ENCODE peak calls at places on chromosomes 4 and X, in four cellular contexts. E is heart left ventricle, M is right lobe of liver, N is A549. P is an unnamed sample.
A peak's percentile ranks its signal among the peaks of the same experiment; 100 is the strongest.

GRCh38 chr4:55318135-55318534 is 27.9 kb upstream of the SRD5A3 start:
- DNase-seq in N (no peak), M (no peak), E (no peak), P (no peak)

GRCh38 chr4:17494258-17494657 is 17.6 kb downstream of the QDPR start:
- DNase-seq in N (peak; percentile 17), E (no peak), M (no peak), P (peak; percentile 48)

GRCh38 chr4:163591614-163592020 is 97.1 kb downstream of the TMA16 start:
- DNase-seq in N (no peak), E (no peak), M (no peak), P (no peak)

GRCh38 chrX:64842492-64842891 is 133.8 kb downstream of the ZC4H2 start:
- DNase-seq in N (no peak), E (no peak), M (no peak), P (no peak)

GRCh38 chr4:15244354-15244753 is 183.5 kb upstream of the C1QTNF7 start:
- DNase-seq in N (no peak), E (no peak), M (no peak), P (no peak)

GRCh38 chr4:15864771-15865566 is 73.6 kb downstream of the FGFBP1 start:
- DNase-seq in E (no peak), N (no peak), M (no peak), P (no peak)

GRCh38 chr4:53986062-53986461 is 78.3 kb downstream of the CHIC2 start:
- DNase-seq in E (no peak), M (no peak), N (no peak), P (no peak)

GRCh38 chrX:18620349-18620748 is 51.6 kb downstream of the RS1 start:
- DNase-seq in M (no peak), E (no peak), N (no peak), P (no peak)

GRCh38 chr4:150769845-150770244 is 187.9 kb downstream of the MAB21L2 start:
- DNase-seq in N (no peak), E (no peak), M (no peak), P (no peak)

GRCh38 chr4:628346-628745 is 3.0 kb downstream of the PDE6B start:
- DNase-seq in E (no peak), N (no peak), M (peak; percentile 33), P (no peak)

GRCh38 chr4:81109356-81109755 is 78.8 kb downstream of the BMP3 start:
- DNase-seq in E (no peak), N (no peak), M (no peak), P (no peak)

GRCh38 chr4:54400802-54401201 is 171.7 kb downstream of the PDGFRA start:
- DNase-seq in M (no peak), N (peak; percentile 3), E (no peak), P (peak; percentile 19)

GRCh38 chr4:72218953-72219352 is 187.2 kb downstream of the NPFFR2 start:
- DNase-seq in M (no peak), E (no peak), N (no peak), P (no peak)

GRCh38 chr4:182504440-182504839 is 261.2 kb downstream of the TENM3 start:
- DNase-seq in N (no peak), M (no peak), E (no peak), P (no peak)

GRCh38 chrX:2875798-2876399 is 47.2 kb downstream of the GYG2 start:
- DNase-seq in N (peak; percentile 36), M (no peak), E (no peak), P (peak; percentile 2)

GRCh38 chr4:88533937-88534750 is 10.6 kb upstream of the PYURF start:
- DNase-seq in N (no peak), M (no peak), E (no peak), P (no peak)

GRCh38 chrX:31459361-31459760 is 387.5 kb upstream of the FTHL17 start:
- DNase-seq in E (no peak), M (no peak), N (no peak), P (no peak)

DNA sequence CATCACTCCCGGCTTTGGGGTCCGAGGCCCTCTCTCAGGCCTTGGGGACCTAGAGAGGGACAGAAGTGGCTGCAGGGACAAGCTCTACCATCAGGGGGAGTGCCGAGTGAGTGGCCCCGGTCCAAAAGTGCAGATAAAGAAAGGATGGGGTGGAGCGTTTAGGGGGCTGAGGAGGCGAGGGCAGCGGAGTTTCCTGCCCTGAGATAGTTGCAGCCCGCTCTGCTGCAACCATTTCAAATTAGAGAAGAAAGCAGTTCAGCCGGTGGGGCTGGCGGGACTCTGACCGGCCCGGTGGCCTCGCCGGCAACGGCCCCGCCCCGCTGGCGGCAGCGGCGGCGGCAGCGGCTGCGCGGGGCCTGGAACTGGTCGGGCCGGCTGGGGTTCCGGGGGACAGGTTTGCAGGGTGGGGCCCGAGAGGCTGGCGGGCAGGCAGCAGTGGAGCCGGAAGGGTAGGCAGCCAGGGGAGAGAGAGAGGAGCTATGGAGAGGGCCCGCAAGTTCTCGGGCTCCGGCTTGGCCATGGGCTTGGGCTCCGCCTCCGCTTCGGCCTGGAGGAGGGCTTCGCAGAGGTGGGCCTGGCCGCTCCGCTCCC is 7.6 kb downstream of the DLG3 start:
- DNase-seq in M (no peak), N (peak; percentile 37), E (peak; percentile 40), P (peak; percentile 60)
- TF ChIP-seq POLR2A in M (no peak), N (no peak), E (no peak), P (no peak)

GRCh38 chr4:145703850-145704528 is 24.0 kb downstream of the C4orf51 start:
- DNase-seq in N (no peak), E (no peak), M (no peak), P (no peak)
- TF ChIP-seq POLR2A in N (no peak), E (no peak), M (no peak), P (no peak)

GRCh38 chr4:10974371-10974770 is 289.8 kb upstream of the CLNK start:
- DNase-seq in E (no peak), M (no peak), N (no peak), P (no peak)
- TF ChIP-seq POLR2A in E (no peak), M (no peak), N (no peak), P (no peak)

DNA sequence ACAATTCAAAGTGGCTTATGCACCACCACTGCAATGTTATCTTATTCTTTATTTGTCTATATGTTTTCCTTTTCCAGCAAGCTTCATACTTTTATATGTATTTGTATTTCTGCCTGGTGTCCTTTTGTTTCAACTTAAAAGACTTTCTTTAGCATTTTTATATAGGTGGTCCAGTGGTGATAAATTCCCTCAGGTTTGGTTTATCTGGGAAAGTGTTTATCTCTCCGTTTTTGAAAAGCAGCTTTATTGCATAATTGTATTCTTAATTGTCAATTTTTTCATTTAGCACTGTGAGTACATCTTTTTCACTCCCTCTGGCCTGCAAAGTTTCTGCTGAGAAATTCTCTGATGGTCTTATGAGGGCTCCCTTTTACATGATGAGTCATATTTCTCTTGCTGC is 479.0 kb upstream of the GRID2 start:
- DNase-seq in M (no peak), N (no peak), E (no peak), P (no peak)
- TF ChIP-seq POLR2A in M (no peak), N (no peak), E (no peak), P (no peak)

GRCh38 chr4:106038908-106039307 is 143.6 kb downstream of the NPNT start:
- DNase-seq in N (no peak), E (no peak), M (no peak), P (no peak)
- TF ChIP-seq POLR2A in N (no peak), E (no peak), M (no peak), P (no peak)

GRCh38 chr4:189940178-189941004 is at the start of gene FRG1:
- DNase-seq in M (peak; percentile 98), N (peak; percentile 93), E (peak; percentile 97), P (peak; percentile 61)
- TF ChIP-seq POLR2A in M (peak; percentile 61), N (peak; percentile 63), E (peak; percentile 55), P (peak; percentile 72)

DNA sequence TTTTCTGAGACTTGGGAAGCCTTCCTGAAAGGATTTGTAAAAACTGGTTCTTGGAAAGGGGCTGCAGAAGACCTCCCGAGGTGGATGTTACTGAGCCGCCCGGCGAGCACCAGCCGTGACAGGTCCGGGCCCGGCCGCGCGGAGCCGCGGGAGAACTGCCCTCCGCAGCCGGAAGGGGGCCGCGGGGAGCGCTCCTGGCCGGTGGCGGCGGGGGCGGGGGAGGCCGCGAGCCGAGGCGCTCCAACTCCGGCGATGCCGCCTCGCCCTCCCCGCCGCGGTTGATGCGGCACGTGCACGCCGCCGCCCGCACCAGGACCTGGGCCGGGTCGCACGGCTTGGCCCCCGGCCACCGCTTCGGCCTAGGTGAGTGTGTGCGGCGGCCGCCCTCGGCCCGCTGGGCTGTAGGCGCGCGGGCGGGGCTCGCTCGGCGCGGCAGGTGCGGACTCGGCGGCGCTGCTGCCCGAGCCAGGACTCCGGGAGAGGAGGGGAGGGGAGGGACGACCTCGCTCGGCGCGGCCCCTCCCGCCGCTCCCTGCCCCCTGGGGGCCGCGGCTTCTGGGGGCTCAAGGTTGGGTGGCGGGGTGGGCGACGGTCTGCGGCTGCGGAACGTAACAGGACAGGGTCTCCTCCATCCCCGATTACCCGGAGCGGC is 1.7 kb downstream of the SPRY1 start:
- DNase-seq in M (peak; percentile 81), E (peak; percentile 70), N (peak; percentile 59), P (no peak)
- TF ChIP-seq POLR2A in M (peak; percentile 31), E (peak; percentile 1), N (no peak), P (no peak)

DNA sequence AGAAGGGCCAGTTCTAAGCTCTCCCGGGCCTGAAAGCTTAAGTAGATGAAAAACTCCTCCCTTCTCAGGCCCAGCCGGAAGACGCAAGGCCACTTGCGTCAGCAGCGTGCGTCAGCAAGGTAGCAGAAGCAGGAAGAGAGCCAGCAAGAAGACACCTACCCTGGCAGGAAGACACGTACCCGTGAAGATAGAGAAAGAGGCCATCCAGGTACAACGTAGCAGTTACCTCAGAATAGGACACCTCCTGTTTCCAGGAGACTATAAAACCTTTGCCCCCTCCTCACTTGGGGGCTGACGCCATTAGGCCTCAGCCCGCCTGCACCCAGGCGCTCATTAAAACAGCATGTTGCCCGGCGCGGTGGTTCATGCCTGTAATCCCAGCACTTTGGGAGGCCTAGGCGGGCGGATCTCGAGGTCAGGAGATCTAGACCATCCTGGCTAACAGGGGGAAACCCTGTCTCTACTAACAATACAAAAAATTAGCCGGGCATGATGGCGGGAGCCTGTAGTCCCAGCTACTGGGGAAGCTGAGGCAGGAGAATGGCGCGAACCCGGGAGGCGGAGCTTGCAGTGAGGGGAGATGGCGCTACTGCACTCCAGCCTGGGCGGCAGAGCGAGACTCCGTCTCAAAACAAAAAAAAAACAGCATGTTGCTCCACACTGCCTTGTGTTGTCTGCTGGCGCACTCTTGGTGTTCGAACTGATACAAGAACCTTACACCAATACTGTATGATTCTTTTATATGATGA is 242.7 kb upstream of the NWD2 start:
- DNase-seq in N (no peak), M (no peak), E (no peak), P (no peak)
- TF ChIP-seq POLR2A in N (no peak), M (no peak), E (no peak), P (no peak)

GRCh38 chr4:168605411-168605810 is 108.6 kb downstream of the PALLD start:
- DNase-seq in E (no peak), N (peak; percentile 36), M (no peak), P (peak; percentile 19)
- TF ChIP-seq POLR2A in E (no peak), N (no peak), M (no peak), P (no peak)

P was measured in H54.